ENCODE peak calls at places on chromosomes 11 and 22, in eight cellular contexts. C is neural crest cell, B is Panc1, Q is astrocyte of the spinal cord, Y is activated B cell treated with CpG ODN at 0.5 μM for 24 hours, O is lung, L is spleen, F is Calu3. S is an unnamed sample.

GRCh38 chr22:27732391-27732790 is 69.2 kb downstream of the MN1 start:
- DNase-seq in C (no peak), B (no peak), Q (no peak), Y (no peak), O (no peak), L (no peak), F (no peak), S (no peak)

GRCh38 chr22:32265882-32266767 is 11.0 kb upstream of the SLC5A4 start:
- DNase-seq in C (peak; percentile 71), B (peak; percentile 25), Q (peak; percentile 53), Y (no peak), O (peak; percentile 66), L (peak; percentile 80), F (peak; percentile 77), S (peak; percentile 52)

GRCh38 chr11:1121343-1122331 is 36.1 kb upstream of the MUC5AC start:
- DNase-seq in C (no peak), B (no peak), Q (no peak), Y (peak; percentile 12), O (no peak), L (peak; percentile 67), F (peak; percentile 0), S (no peak)

GRCh38 chr11:13354335-13354734 is 76.7 kb downstream of the BMAL1 start:
- DNase-seq in C (no peak), B (no peak), Q (no peak), Y (no peak), O (no peak), L (no peak), F (no peak), S (no peak)

GRCh38 chr11:103888541-103888951 is 147.9 kb upstream of the DDI1 start:
- DNase-seq in C (no peak), B (no peak), Q (no peak), Y (no peak), O (no peak), L (no peak), F (peak; percentile 10), S (no peak)

GRCh38 chr11:44914105-44914504 is 36.6 kb downstream of the TP53I11 start:
- DNase-seq in C (no peak), B (no peak), Q (no peak), Y (no peak), O (no peak), L (no peak), F (no peak), S (no peak)

GRCh38 chr11:121426476-121427454 is 25.3 kb upstream of the SORL1 start:
- DNase-seq in C (peak; percentile 26), B (no peak), Q (no peak), Y (peak; percentile 58), O (no peak), L (peak; percentile 93), F (peak; percentile 16), S (peak; percentile 80)

GRCh38 chr11:36945384-36945783 is 347.3 kb upstream of the RAG2 start:
- DNase-seq in C (no peak), B (no peak), Q (peak; percentile 0), Y (no peak), O (no peak), L (no peak), F (no peak), S (no peak)

GRCh38 chr11:2825886-2826678 is 59.5 kb downstream of the CDKN1C start:
- DNase-seq in C (no peak), B (no peak), Q (peak; percentile 98), Y (no peak), O (peak; percentile 76), L (no peak), F (peak; percentile 81), S (peak; percentile 58)

GRCh38 chr11:70527046-70527395 is 128.7 kb downstream of the CTTN start:
- DNase-seq in C (no peak), B (no peak), Q (no peak), Y (no peak), O (no peak), L (peak; percentile 47), F (no peak), S (peak; percentile 40)

GRCh38 chr11:109424893-109425292 is 2.9 kb downstream of the C11orf87 start:
- DNase-seq in C (peak; percentile 5), B (no peak), Q (no peak), Y (no peak), O (no peak), L (no peak), F (no peak), S (no peak)

GRCh38 chr11:67351275-67352005 is 1.9 kb downstream of the POLD4 start:
- DNase-seq in C (peak; percentile 44), B (no peak), Q (peak; percentile 78), Y (peak; percentile 63), O (peak; percentile 65), L (peak; percentile 90), F (peak; percentile 71), S (peak; percentile 62)

GRCh38 chr11:36775157-36775556 is 177.1 kb upstream of the RAG2 start:
- DNase-seq in C (no peak), B (no peak), Q (no peak), Y (no peak), O (no peak), L (no peak), F (no peak), S (no peak)

GRCh38 chr11:114026355-114026754 is 33.2 kb upstream of the ZBTB16 start:
- DNase-seq in C (no peak), B (no peak), Q (peak; percentile 37), Y (no peak), O (no peak), L (no peak), F (no peak), S (no peak)

GRCh38 chr11:87352759-87353707 is 315.3 kb downstream of the TMEM135 start:
- DNase-seq in C (peak; percentile 95), B (peak; percentile 67), Q (peak; percentile 72), Y (peak; percentile 75), O (peak; percentile 83), L (peak; percentile 95), F (peak; percentile 85), S (peak; percentile 98)

GRCh38 chr11:57500926-57501325 is 14.6 kb downstream of the SLC43A1 start:
- DNase-seq in C (no peak), B (no peak), Q (no peak), Y (no peak), O (no peak), L (no peak), F (no peak), S (peak; percentile 46)

GRCh38 chr11:99162819-99163218 is 142.1 kb downstream of the CNTN5 start:
- DNase-seq in C (no peak), B (no peak), Q (no peak), Y (no peak), O (no peak), L (no peak), F (no peak), S (no peak)

GRCh38 chr11:16942342-16942741 is 71.9 kb downstream of the PLEKHA7 start:
- DNase-seq in C (no peak), B (no peak), Q (no peak), Y (no peak), O (no peak), L (no peak), F (no peak), S (no peak)

GRCh38 chr11:61392991-61393595 is 706 bp downstream of the TMEM216 start:
- DNase-seq in C (no peak), B (no peak), Q (no peak), Y (no peak), O (no peak), L (no peak), F (no peak), S (no peak)
- TF ChIP-seq CTCF in C (no peak), B (peak; percentile 33), Q (peak; percentile 27), Y (no peak), O (no peak), L (no peak), F (no peak), S (no peak)

GRCh38 chr22:30801695-30802094 is 107.0 kb downstream of the OSBP2 start:
- DNase-seq in C (no peak), B (no peak), Q (no peak), Y (no peak), O (no peak), L (no peak), F (no peak), S (no peak)

GRCh38 chr22:30803679-30804078 is 109.0 kb downstream of the OSBP2 start:
- DNase-seq in C (no peak), B (no peak), Q (no peak), Y (no peak), O (no peak), L (no peak), F (no peak), S (no peak)

GRCh38 chr22:30806391-30806861 is 111.8 kb downstream of the OSBP2 start:
- DNase-seq in C (no peak), B (no peak), Q (peak; percentile 71), Y (no peak), O (no peak), L (no peak), F (peak; percentile 46), S (no peak)

GRCh38 chr22:30804626-30805025 is 110.0 kb downstream of the OSBP2 start:
- DNase-seq in C (no peak), B (no peak), Q (no peak), Y (no peak), O (no peak), L (no peak), F (no peak), S (no peak)

DNA sequence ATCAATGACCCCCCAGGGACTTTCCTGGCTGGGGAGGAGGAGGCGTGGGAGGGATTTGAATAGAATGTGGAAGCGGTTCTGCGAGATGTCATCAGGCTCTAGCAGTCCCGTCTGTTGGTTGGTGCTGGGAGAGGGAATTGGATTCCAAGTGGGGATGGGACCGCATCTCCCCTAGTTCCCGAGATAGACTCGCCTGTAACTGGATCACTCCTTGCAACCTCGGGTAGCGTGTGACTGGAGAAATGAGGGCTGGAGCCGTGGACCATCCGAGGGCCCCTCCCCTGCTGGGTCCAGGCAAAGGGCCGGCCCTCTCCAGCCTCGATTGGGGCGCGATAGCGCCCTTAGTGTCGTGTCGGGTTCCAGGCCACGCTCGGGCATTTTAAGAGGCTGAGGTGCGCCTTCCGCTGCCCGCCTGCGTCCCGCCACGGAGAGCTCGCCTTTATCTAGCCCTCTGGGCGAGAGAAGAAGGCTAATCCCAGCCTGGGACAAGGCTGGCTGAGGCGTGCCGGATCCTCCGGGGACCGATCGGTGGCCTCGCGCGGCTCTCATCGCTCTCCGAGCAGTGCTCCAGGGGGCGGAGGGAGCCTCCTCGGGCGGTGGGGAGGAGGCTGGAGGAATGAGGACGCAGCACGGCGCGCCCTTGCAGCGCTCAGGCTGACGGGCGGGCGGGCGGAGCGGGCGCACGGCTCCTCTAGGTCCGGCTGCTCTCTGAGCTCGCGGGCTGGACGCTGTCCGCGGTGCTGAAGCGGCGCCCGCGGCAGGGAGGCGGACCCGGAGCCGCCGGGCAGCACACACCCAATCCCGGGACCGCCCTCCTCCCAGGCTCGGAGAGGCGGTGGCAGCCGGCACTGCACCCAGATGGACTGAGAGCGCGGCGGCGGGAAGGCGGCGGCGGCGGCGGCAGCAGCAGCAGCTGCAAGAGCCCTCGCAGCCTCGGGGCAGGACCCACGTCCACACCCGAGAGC is 107.8 kb downstream of the OSBP2 start:
- DNase-seq in C (peak; percentile 82), B (no peak), Q (peak; percentile 94), Y (peak; percentile 32), O (peak; percentile 78), L (peak; percentile 85), F (peak; percentile 95), S (peak; percentile 86)
- TF ChIP-seq CTCF in C (peak; percentile 58), B (no peak), Q (peak; percentile 18), Y (no peak), O (no peak), L (peak; percentile 32), F (no peak), S (peak; percentile 17)

GRCh38 chr22:41672780-41673509 is 15.7 kb downstream of the SNU13 start:
- DNase-seq in C (no peak), B (peak; percentile 38), Q (no peak), Y (no peak), O (no peak), L (no peak), F (no peak), S (no peak)
- TF ChIP-seq CTCF in C (peak; percentile 29), B (peak; percentile 86), Q (peak; percentile 47), Y (no peak), O (no peak), L (no peak), F (no peak), S (no peak)

GRCh38 chr11:61429346-61429690 is 457 bp downstream of the CPSF7 start:
- DNase-seq in C (peak; percentile 73), B (no peak), Q (peak; percentile 50), Y (peak; percentile 77), O (no peak), L (peak; percentile 92), F (peak; percentile 69), S (no peak)
- TF ChIP-seq CTCF in C (peak; percentile 52), B (peak; percentile 63), Q (no peak), Y (no peak), O (no peak), L (no peak), F (no peak), S (no peak)

S was measured in pancreas.